ENCODE peak calls at places on chromosomes 1 and 21, in four cellular contexts. E is right cardiac atrium, R is right lobe of liver, V is gastrocnemius medialis. I is an unnamed sample.

GRCh38 chr1:91683598-91683951 is 182.9 kb downstream of the CDC7 start:
- ATAC-seq in E (peak; percentile 92), R (no peak), V (no peak), I (peak; percentile 52)

GRCh38 chr1:2334883-2335534 is 56.3 kb downstream of the MORN1 start:
- ATAC-seq in E (no peak), R (no peak), V (no peak), I (no peak)

GRCh38 chr1:204380293-204380831 is 20.6 kb upstream of the PLEKHA6 start:
- ATAC-seq in E (no peak), R (no peak), V (no peak), I (no peak)

GRCh38 chr1:164673584-164674214 is 114.7 kb downstream of the PBX1 start:
- ATAC-seq in E (no peak), R (peak; percentile 34), V (peak; percentile 96), I (no peak)

GRCh38 chr1:205826407-205826806 is 13.4 kb upstream of the SLC41A1 start:
- ATAC-seq in E (peak; percentile 82), R (no peak), V (no peak), I (no peak)

GRCh38 chr1:10852998-10853520 is 56.6 kb upstream of the CASZ1 start:
- ATAC-seq in E (no peak), R (no peak), V (no peak), I (no peak)

GRCh38 chr1:87196110-87196509 is 132.6 kb upstream of the LMO4 start:
- ATAC-seq in E (no peak), R (no peak), V (no peak), I (no peak)

GRCh38 chr1:36125129-36125991 is at the start of gene COL8A2:
- ATAC-seq in E (peak; percentile 69), R (peak; percentile 24), V (peak; percentile 26), I (peak; percentile 88)

GRCh38 chr1:43908858-43909257 is 24.7 kb upstream of the ARTN start:
- ATAC-seq in E (no peak), R (no peak), V (no peak), I (no peak)

GRCh38 chr1:246583056-246583440 is 16.8 kb downstream of the CNST start:
- ATAC-seq in E (no peak), R (peak; percentile 21), V (no peak), I (no peak)

GRCh38 chr21:31720739-31721138 is 11.2 kb downstream of the SCAF4 start:
- ATAC-seq in E (no peak), R (no peak), V (no peak), I (no peak)

GRCh38 chr1:160169553-160170399 is 18.4 kb downstream of the ATP1A4 start:
- ATAC-seq in E (no peak), R (no peak), V (no peak), I (no peak)

GRCh38 chr1:109466440-109467300 is at the start of gene SYPL2:
- ATAC-seq in E (peak; percentile 84), R (peak; percentile 90), V (peak; percentile 71), I (peak; percentile 89)

GRCh38 chr1:16396591-16396990 is 29.5 kb downstream of the SZRD1 start:
- ATAC-seq in E (no peak), R (peak; percentile 30), V (peak; percentile 53), I (no peak)

GRCh38 chr21:26795866-26796329 is 49.3 kb downstream of the ADAMTS1 start:
- ATAC-seq in E (peak; percentile 84), R (peak; percentile 46), V (peak; percentile 95), I (peak; percentile 71)

GRCh38 chr1:227654431-227654830 is 80.7 kb downstream of the JMJD4 start:
- ATAC-seq in E (no peak), R (no peak), V (no peak), I (no peak)
- H3K4me3 ChIP-seq in E (no peak overlapping the region), R (no peak overlapping the region), V (peak overlapping the region; percentile 3), I (no peak overlapping the region)

GRCh38 chr1:150564051-150564991 is 15.1 kb downstream of the MCL1 start:
- ATAC-seq in E (no peak), R (no peak), V (no peak), I (no peak)
- H3K4me3 ChIP-seq in E (no peak overlapping the region), R (no peak overlapping the region), V (no peak overlapping the region), I (no peak overlapping the region)

GRCh38 chr1:154420172-154420571 is 15.0 kb downstream of the IL6R start:
- ATAC-seq in E (peak; percentile 83), R (peak; percentile 56), V (peak; percentile 63), I (peak; percentile 92)
- H3K4me3 ChIP-seq in E (no peak overlapping the region), R (no peak overlapping the region), V (peak overlapping the region; percentile 46), I (peak overlapping the region; percentile 10)

DNA sequence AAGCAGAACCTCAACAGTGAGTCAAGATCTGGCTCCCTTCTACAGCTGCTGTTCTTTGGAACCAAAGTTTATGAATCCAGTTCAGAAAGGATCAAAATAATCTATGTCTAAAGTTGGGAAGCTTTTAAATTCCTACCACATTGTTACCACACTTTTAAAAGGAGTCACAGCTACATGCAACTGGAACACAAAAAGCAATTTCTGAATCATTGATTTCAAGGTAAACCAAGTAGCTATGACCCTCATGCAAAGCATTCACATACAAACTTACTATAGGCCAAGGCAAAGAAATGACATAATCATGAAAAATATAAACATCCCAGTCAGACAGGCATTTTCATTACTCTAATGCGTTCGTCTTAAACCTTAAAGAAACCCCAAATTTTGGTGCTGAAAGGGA is 3.5 kb downstream of the SIPA1L2 start:
- ATAC-seq in E (no peak), R (no peak), V (no peak), I (no peak)
- H3K4me3 ChIP-seq in E (no peak overlapping the region), R (no peak overlapping the region), V (no peak overlapping the region), I (no peak overlapping the region)

GRCh38 chr21:42533306-42533962 is 19.8 kb downstream of the SLC37A1 start:
- ATAC-seq in E (no peak), R (no peak), V (no peak), I (no peak)
- H3K4me3 ChIP-seq in E (no peak overlapping the region), R (no peak overlapping the region), V (peak overlapping the region; percentile 6), I (no peak overlapping the region)

DNA sequence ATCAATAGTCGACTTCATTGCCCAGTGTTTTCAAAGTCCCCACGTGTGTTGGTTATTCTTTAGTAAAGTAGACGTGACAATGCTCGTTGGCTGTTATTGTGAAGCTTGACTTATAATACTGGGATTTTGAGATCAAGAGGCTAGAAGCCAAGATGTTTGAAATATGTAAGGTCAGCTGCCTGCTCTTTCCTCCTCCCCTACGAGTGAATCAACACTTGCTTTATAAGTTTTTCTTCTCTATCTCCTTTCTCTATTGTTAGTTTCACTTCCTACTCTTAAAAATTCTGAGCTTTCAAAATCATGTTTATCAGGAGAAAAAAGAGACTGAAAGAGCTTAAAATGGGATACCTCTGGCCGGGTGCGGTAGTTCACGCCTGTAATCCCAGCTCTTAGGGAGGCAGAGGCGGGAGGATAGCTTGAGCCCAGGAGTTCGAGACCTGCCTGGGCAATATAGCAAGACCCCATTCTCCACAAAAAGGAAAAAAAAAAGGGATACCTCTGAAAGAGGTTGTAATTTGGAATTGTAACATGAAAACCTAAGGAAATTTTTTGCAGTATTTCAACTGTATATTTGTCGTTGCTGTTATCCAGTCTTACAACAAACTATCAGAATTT is 72.0 kb downstream of the EPB41 start:
- ATAC-seq in E (no peak), R (no peak), V (no peak), I (no peak)
- H3K4me3 ChIP-seq in E (no peak overlapping the region), R (no peak overlapping the region), V (no peak overlapping the region), I (no peak overlapping the region)

GRCh38 chr1:201650608-201650933 is 111.6 kb downstream of the NAV1 start:
- ATAC-seq in E (no peak), R (no peak), V (no peak), I (no peak)

GRCh38 chr1:201653883-201654282 is 115.0 kb downstream of the NAV1 start:
- ATAC-seq in E (no peak), R (no peak), V (no peak), I (no peak)

GRCh38 chr1:201653238-201653637 is 114.3 kb downstream of the NAV1 start:
- ATAC-seq in E (no peak), R (no peak), V (no peak), I (no peak)

GRCh38 chr1:201649776-201650607 is 111.1 kb downstream of the NAV1 start:
- ATAC-seq in E (peak; percentile 75), R (peak; percentile 50), V (peak; percentile 37), I (peak; percentile 79)

DNA sequence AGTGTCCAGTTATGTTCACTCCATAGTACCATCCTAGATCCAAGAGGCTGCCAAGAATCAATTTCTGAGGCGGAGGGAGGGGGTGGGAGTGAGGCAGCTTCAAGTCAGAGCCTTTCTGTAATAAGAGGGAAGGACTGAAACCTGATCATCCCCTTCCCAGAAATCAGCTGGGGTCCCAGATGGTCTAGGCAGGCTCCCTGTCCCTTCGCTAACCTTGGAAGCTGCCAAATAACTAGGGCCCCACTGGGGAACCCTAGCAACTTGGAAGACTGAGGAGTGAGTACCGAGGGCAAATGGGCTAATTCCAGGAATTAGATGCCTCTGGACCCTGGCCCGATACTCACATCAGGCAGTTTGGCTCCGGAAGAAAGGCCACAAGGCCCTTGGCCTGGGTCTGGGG is 113.3 kb downstream of the NAV1 start:
- ATAC-seq in E (no peak), R (no peak), V (no peak), I (no peak)
- H3K4me3 ChIP-seq in E (no peak overlapping the region), R (no peak overlapping the region), V (no peak overlapping the region), I (no peak overlapping the region)